ENCODE peak calls at places on chromosomes 5 and 9, in six cellular contexts. U is GM12878, I is HepG2, L is H1, E is SK-N-SH, D is HCT116. Q is an unnamed sample.

GRCh38 chr9:134955156-134955555 is 37.4 kb upstream of the FCN1 start:
- DNase-seq in U (no peak), I (no peak), L (no peak), E (no peak), D (no peak), Q (no peak)

GRCh38 chr5:180291234-180291940 is 496 bp downstream of the MAPK9 start:
- DNase-seq in U (no peak), I (no peak), L (peak), E (no peak), D (no peak), Q (no peak)

GRCh38 chr5:68239485-68239884 is 23.9 kb downstream of the PIK3R1 start:
- DNase-seq in U (no peak), I (peak), L (no peak), E (peak), D (no peak), Q (no peak)

GRCh38 chr5:76626738-76627137 is 3.5 kb upstream of the F2RL2 start:
- DNase-seq in U (no peak), I (no peak), L (no peak), E (no peak), D (no peak), Q (no peak)

GRCh38 chr5:14041528-14042184 is 97.2 kb upstream of the DNAH5 start:
- DNase-seq in U (no peak), I (no peak), L (no peak), E (no peak), D (no peak), Q (no peak)

GRCh38 chr5:96968074-96968473 is 32.2 kb downstream of the LNPEP start:
- DNase-seq in U (no peak), I (peak), L (no peak), E (no peak), D (peak), Q (no peak)

GRCh38 chr9:135048758-135049284 is 38.6 kb upstream of the OLFM1 start:
- DNase-seq in U (no peak), I (no peak), L (no peak), E (no peak), D (no peak), Q (no peak)

GRCh38 chr9:127417130-127418036 is 6.8 kb upstream of the ZNF79 start:
- DNase-seq in U (no peak), I (no peak), L (no peak), E (peak), D (no peak), Q (peak)

GRCh38 chr5:145991044-145991575 is 54.7 kb downstream of the SH3RF2 start:
- DNase-seq in U (no peak), I (no peak), L (no peak), E (no peak), D (no peak), Q (no peak)

GRCh38 chr5:473344-474192 is 30.6 kb downstream of the EXOC3 start:
- DNase-seq in U (no peak), I (peak), L (peak), E (peak), D (no peak), Q (peak)

GRCh38 chr5:36305571-36306326 is 4.0 kb upstream of the RANBP3L start:
- DNase-seq in U (no peak), I (peak), L (no peak), E (peak), D (peak), Q (peak)

GRCh38 chr9:116087246-116087645 is 66.3 kb upstream of the PAPPA start:
- DNase-seq in U (no peak), I (no peak), L (no peak), E (no peak), D (no peak), Q (peak)

GRCh38 chr5:151296974-151297373 is 6.6 kb downstream of the SLC36A3 start:
- DNase-seq in U (no peak), I (no peak), L (no peak), E (no peak), D (no peak), Q (no peak)

GRCh38 chr5:172840077-172840777 is 6.2 kb downstream of the ERGIC1 start:
- DNase-seq in U (no peak), I (peak), L (no peak), E (no peak), D (no peak), Q (no peak)

GRCh38 chr5:108093186-108093585 is 288.7 kb downstream of the FBXL17 start:
- DNase-seq in U (no peak), I (no peak), L (no peak), E (peak), D (peak), Q (peak)

GRCh38 chr5:168829922-168830417 is 250.8 kb upstream of the PANK3 start:
- DNase-seq in U (no peak), I (no peak), L (no peak), E (no peak), D (no peak), Q (no peak)

GRCh38 chr5:135269828-135270545 is 129.0 kb downstream of the MACROH2A1 start:
- DNase-seq in U (no peak), I (no peak), L (no peak), E (no peak), D (no peak), Q (no peak)

GRCh38 chr5:62214701-62215100 is 91.3 kb upstream of the KIF2A start:
- DNase-seq in U (no peak), I (no peak), L (no peak), E (no peak), D (peak), Q (no peak)

GRCh38 chr5:124844371-124844770 is 97.9 kb upstream of the ZNF608 start:
- DNase-seq in U (no peak), I (no peak), L (no peak), E (no peak), D (no peak), Q (no peak)

GRCh38 chr5:123785160-123786001 is 273.4 kb downstream of the CSNK1G3 start:
- DNase-seq in U (no peak), I (no peak), L (no peak), E (peak), D (no peak), Q (no peak)

GRCh38 chr5:144088211-144088965 is 82.1 kb downstream of the YIPF5 start:
- DNase-seq in U (no peak), I (no peak), L (no peak), E (no peak), D (no peak), Q (no peak)

GRCh38 chr9:92707530-92707929 is 37.6 kb upstream of the IPPK start:
- DNase-seq in U (no peak), I (no peak), L (no peak), E (no peak), D (no peak), Q (no peak)

GRCh38 chr5:81233080-81233634 is at the start of gene CKMT2:
- DNase-seq in U (no peak), I (peak), L (peak), E (no peak), D (no peak), Q (peak)

DNA sequence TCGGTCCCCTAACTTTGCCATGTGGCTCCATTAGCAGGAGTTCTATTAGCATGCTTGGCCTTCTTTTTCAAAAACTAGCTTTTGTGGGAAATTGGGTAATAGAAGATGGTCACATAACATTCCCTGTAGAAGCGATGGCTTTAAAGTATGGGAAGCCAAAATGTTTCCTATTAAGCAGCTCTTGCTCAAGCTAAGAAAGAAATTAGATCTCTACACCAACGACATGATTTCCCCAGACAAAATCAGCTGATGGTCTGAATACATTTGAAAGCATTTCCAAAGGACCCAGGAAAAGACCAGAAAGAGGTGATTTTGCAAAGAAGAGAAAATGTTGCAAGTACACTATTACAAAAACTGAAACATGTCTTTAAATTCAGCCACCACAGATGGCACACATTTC is 4.8 kb upstream of the NFIL3 start:
- DNase-seq in U (no peak), I (no peak), L (no peak), E (no peak), D (no peak), Q (no peak)
- TF ChIP-seq JUND in U (no peak), I (no peak), L (no peak), E (no peak), D (no peak), Q (no peak)

DNA sequence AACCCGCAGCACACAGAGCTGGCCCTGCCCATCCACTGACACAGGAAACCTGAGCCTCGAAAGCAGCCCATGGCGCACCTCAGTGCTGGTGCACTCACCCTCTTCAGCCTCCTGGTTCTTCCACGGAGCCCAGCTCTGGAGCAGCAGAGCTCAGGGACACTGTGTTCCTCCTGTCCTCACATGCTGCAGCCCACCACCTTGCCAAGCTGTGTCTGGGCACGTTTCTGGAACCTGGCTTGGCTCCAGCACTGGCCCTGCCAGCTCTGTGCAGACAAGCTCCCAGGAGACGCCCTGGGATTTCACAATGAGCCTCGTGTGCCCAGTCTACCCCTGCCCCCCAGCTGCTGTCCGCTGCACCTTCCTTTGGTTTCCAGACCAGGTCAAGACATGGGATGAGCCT is 119.5 kb downstream of the SYK start:
- DNase-seq in U (no peak), I (no peak), L (no peak), E (peak), D (no peak), Q (no peak)
- TF ChIP-seq JUND in U (no peak), I (no peak), L (no peak), E (no peak), D (no peak), Q (no peak)

GRCh38 chr9:33264473-33265177 is at the start of the genes BAG1 and CHMP5:
- DNase-seq in U (peak), I (peak), L (peak), E (peak), D (peak), Q (peak)
- TF ChIP-seq JUND in U (no peak), I (no peak), L (no peak), E (no peak), D (no peak), Q (no peak)

GRCh38 chr5:179055436-179055835 is 4.7 kb upstream of the ZNF354C start:
- DNase-seq in U (no peak), I (no peak), L (no peak), E (no peak), D (no peak), Q (no peak)
- TF ChIP-seq JUND in U (no peak), I (no peak), L (no peak), E (no peak), D (no peak), Q (no peak)

DNA sequence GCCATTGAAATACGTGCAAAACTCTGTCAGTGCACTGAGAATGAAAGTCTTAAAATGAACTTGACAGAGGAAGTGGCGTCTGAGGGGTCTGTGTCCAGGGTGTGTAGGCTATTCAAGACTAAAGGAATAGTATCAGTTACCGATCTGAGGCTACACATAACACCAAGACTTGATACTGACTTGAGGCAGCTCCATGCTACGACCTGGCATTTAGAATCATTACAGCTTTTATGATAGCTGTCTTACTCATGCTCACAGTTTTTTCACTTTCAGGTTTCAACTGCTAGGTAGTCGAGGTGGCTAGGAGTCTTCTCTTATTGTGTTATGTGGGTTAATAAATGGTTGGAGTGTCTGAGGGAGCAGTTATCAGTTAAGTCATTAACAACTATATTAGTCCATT is 92.8 kb upstream of the SLCO6A1 start:
- DNase-seq in U (peak), I (no peak), L (no peak), E (no peak), D (no peak), Q (no peak)
- TF ChIP-seq JUND in U (no peak), I (no peak), L (no peak), E (no peak), D (no peak), Q (no peak)